ENCODE peak calls at places on chromosome X, in eight cellular contexts. C, F, W, T, P, H, S and G are unnamed samples.
A peak's percentile ranks its signal among the peaks of the same experiment; 100 is the strongest.

GRCh38 chrX:71144651-71145050 is at the start of gene NLGN3:
- DNase-seq in T (peak; percentile 50), C (no peak), H (no peak), W (no peak), S (no peak), F (no peak), P (no peak), G (no peak)

GRCh38 chrX:101682723-101683122 is 23.1 kb upstream of the ARMCX2 start:
- DNase-seq in T (no peak), C (no peak), S (peak; percentile 77), P (no peak), W (no peak), H (no peak), F (peak; percentile 17), G (no peak)

GRCh38 chrX:133985164-133986007 is at the start of gene GPC3:
- DNase-seq in C (peak; percentile 37), T (no peak), S (peak; percentile 78), W (no peak), F (no peak), P (peak; percentile 80), H (no peak), G (no peak)

GRCh38 chrX:71976753-71977152 is 66.1 kb downstream of the NHSL2 start:
- DNase-seq in T (no peak), S (peak; percentile 32), W (no peak), F (peak; percentile 19), C (no peak), H (no peak), P (no peak), G (no peak)

GRCh38 chrX:110394653-110395052 is 36.0 kb downstream of the RTL9 start:
- DNase-seq in P (no peak), W (no peak), F (peak; percentile 47), C (no peak), H (no peak), T (no peak), S (peak; percentile 69), G (no peak)

GRCh38 chrX:37380920-37381319 is 31.8 kb downstream of the PRRG1 start:
- DNase-seq in C (no peak), H (peak; percentile 3), F (peak; percentile 21), W (no peak), S (peak; percentile 63), T (no peak), P (no peak), G (no peak)

GRCh38 chrX:135346975-135347374 is 37.7 kb downstream of the ETDC start:
- DNase-seq in C (no peak), S (no peak), P (no peak), W (no peak), H (no peak), F (no peak), T (no peak), G (no peak)

GRCh38 chrX:76454456-76454927 is 27.0 kb downstream of the MAGEE1 start:
- DNase-seq in T (no peak), H (peak; percentile 7), W (peak; percentile 0), P (no peak), S (no peak), C (no peak), F (peak; percentile 17), G (no peak)

GRCh38 chrX:103585421-103586313 is at the start of gene TCEAL4:
- DNase-seq in S (peak; percentile 48), W (peak; percentile 45), F (peak; percentile 12), H (peak; percentile 12), T (peak; percentile 54), C (peak; percentile 40), P (peak; percentile 33), G (no peak)

GRCh38 chrX:107000013-107000515 is at the start of gene MORC4:
- DNase-seq in W (peak; percentile 47), F (peak; percentile 64), H (peak; percentile 64), P (peak; percentile 68), S (peak; percentile 83), T (peak; percentile 70), C (peak; percentile 68), G (peak; percentile 12)

GRCh38 chrX:20547649-20548051 is 280.9 kb upstream of the RPS6KA3 start:
- DNase-seq in T (no peak), P (no peak), C (no peak), W (no peak), H (peak; percentile 13), S (peak; percentile 38), F (peak; percentile 54), G (peak; percentile 34)

GRCh38 chrX:78950157-78950556 is 5.0 kb downstream of the P2RY10 start:
- DNase-seq in F (no peak), H (no peak), W (no peak), C (no peak), T (no peak), S (no peak), P (no peak), G (no peak)

GRCh38 chrX:138020941-138021340 is 455.0 kb downstream of the ZIC3 start:
- DNase-seq in T (no peak), P (no peak), W (no peak), H (no peak), F (no peak), S (no peak), C (no peak), G (no peak)

GRCh38 chrX:37872303-37872655 is 24.9 kb upstream of the DYNLT3 start:
- DNase-seq in T (no peak), C (no peak), P (no peak), S (no peak), H (no peak), W (no peak), F (no peak), G (no peak)

GRCh38 chrX:46876901-46877300 is 35.3 kb upstream of the JADE3 start:
- DNase-seq in H (no peak), C (no peak), P (no peak), T (no peak), W (no peak), F (peak; percentile 50), S (no peak), G (no peak)